ENCODE peak calls at places on chromosomes 6 and 20, in ten cellular contexts. N is psoas muscle; C is cardiac muscle cell; L is DND-41; G is fibroblast of lung; V is tibial nerve; F is CD8-positive, alpha-beta T cell; K is hepatocyte; U is A549; S is neural progenitor cell. T is an unnamed sample.

GRCh38 chr6:130557481-130558112 is 191.8 kb downstream of the TMEM200A start:
- DNase-seq in K (no peak), L (no peak), V (no peak), N (no peak), C (no peak), G (no peak), S (no peak), U (no peak), F (no peak), T (no peak)

GRCh38 chr6:33630014-33630413 is 8.9 kb downstream of the ITPR3 start:
- DNase-seq in N (no peak), L (no peak), G (no peak), V (no peak), C (no peak), S (no peak), K (no peak), U (no peak), F (no peak), T (peak)

GRCh38 chr20:42218566-42218965 is 600.4 kb upstream of the CHD6 start:
- DNase-seq in G (no peak), L (no peak), K (no peak), V (no peak), N (no peak), U (no peak), C (no peak), F (no peak), S (no peak), T (no peak)

GRCh38 chr6:89566930-89567634 is 71.5 kb downstream of the LYRM2 start:
- DNase-seq in L (no peak), N (no peak), F (no peak), S (peak), C (no peak), U (no peak), V (no peak), G (no peak), K (no peak), T (no peak)

GRCh38 chr6:129370268-129370916 is 339.6 kb downstream of the ARHGAP18 start:
- DNase-seq in V (no peak), N (no peak), U (peak), S (peak), K (peak), F (peak), L (peak), C (peak), G (peak), T (peak)

GRCh38 chr20:34709044-34709835 is 5.1 kb downstream of the TP53INP2 start:
- DNase-seq in F (peak), V (peak), L (peak), C (peak), U (peak), S (peak), G (peak), N (peak), K (peak), T (peak)

GRCh38 chr6:119077643-119078448 is 618 bp downstream of the FAM184A start:
- DNase-seq in G (peak), S (peak), N (peak), K (peak), L (no peak), V (no peak), F (peak), C (peak), U (no peak), T (peak)

GRCh38 chr6:40881501-40881900 is 157.5 kb downstream of the UNC5CL start:
- DNase-seq in S (no peak), F (no peak), N (no peak), L (no peak), C (no peak), U (no peak), G (no peak), V (no peak), K (no peak), T (no peak)

GRCh38 chr20:47133809-47134456 is 222.6 kb downstream of the ZMYND8 start:
- DNase-seq in S (no peak), N (peak), K (peak), F (no peak), V (no peak), C (no peak), L (no peak), U (peak), G (peak), T (no peak)

GRCh38 chr6:93124226-93124625 is 295.1 kb downstream of the EPHA7 start:
- DNase-seq in F (no peak), C (no peak), L (no peak), S (no peak), V (no peak), K (no peak), G (peak), U (no peak), N (no peak), T (no peak)

GRCh38 chr6:56549014-56549413 is 93.7 kb downstream of the DST start:
- DNase-seq in K (no peak), S (peak), U (no peak), G (peak), C (no peak), F (no peak), L (no peak), N (no peak), V (no peak), T (no peak)

GRCh38 chr6:52271852-52272460 is 12.6 kb downstream of the MCM3 start:
- DNase-seq in S (no peak), N (no peak), U (no peak), F (no peak), K (peak), G (no peak), C (no peak), L (no peak), V (no peak), T (no peak)

GRCh38 chr20:40632346-40632976 is 56.6 kb downstream of the MAFB start:
- DNase-seq in L (no peak), G (no peak), C (no peak), S (no peak), N (no peak), K (no peak), V (no peak), F (no peak), U (no peak), T (no peak)

GRCh38 chr20:1973921-1974440 is 19.9 kb downstream of the PDYN start:
- DNase-seq in N (no peak), C (no peak), L (no peak), F (no peak), K (no peak), G (no peak), U (no peak), V (no peak), S (no peak), T (no peak)

GRCh38 chr6:149046822-149047246 is 270.7 kb upstream of the TAB2 start:
- DNase-seq in U (no peak), S (no peak), N (no peak), C (no peak), G (no peak), L (no peak), K (no peak), F (no peak), V (no peak), T (no peak)

GRCh38 chr20:56373942-56374341 is 15.2 kb downstream of the FAM210B start:
- DNase-seq in G (peak), L (no peak), F (no peak), V (no peak), N (no peak), K (peak), S (no peak), U (no peak), C (no peak), T (no peak)

GRCh38 chr6:20564777-20565176 is 30.5 kb downstream of the CDKAL1 start:
- DNase-seq in C (no peak), L (peak), F (no peak), V (no peak), K (no peak), N (no peak), G (no peak), S (no peak), U (no peak), T (no peak)

DNA sequence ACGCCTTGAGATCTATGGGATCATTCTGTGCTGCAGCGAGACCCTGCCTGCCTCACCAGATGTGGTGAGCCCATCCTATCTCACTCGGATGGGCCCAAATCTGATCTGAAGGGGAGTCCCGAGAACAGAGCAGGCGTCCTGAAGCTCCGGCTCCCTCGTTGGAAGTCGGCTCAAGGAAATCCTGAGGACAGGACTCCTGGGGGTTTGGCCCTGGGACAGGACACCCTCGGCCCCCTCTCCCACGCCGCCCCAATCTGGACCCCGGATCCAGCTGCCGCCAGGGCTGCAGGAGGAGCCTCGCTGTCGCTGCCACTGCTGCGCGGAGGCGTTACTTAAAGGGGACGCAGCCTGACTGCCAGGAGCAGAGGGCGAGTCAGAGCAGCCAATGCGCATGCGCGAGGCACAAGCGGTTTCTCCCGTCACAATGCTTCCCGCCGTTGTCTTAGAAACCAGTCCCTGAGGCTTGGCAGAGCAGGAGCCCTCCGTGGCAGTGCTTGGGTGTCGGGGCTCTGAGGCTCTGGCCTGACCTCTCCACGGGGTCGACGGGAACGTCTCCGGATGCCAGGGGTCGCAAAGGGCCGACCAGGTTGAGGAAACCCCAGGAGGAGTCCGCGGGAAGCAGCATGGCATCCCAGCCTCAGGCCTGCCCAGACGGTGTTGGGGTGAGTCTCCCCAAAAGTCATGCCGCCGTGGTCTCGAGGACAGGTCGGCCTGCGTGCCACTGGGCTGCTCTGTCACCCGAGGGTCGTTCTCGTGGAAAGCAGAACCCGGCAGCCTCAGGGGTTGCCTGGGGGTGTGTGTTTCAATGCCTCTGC is 1567.8 kb upstream of the DEFB115 start:
- DNase-seq in N (peak), L (peak), F (no peak), K (no peak), V (no peak), U (no peak), S (no peak), C (no peak), G (no peak), T (no peak)
- H3K4me3 ChIP-seq in N (no peak), L (no peak), F (no peak), K (no peak), V (no peak), U (no peak), S (no peak), C (no peak), G (no peak), T (no peak)

GRCh38 chr6:1087112-1087843 is 224.6 kb upstream of the FOXQ1 start:
- DNase-seq in G (no peak), U (no peak), K (no peak), F (no peak), V (no peak), N (no peak), L (no peak), C (no peak), S (no peak), T (no peak)
- H3K27ac ChIP-seq in G (no peak), U (no peak), K (peak), F (no peak), V (no peak), N (no peak), L (no peak), C (peak), S (no peak), T (no peak)

GRCh38 chr6:290111-290932 is 2.0 kb upstream of the DUSP22 start:
- DNase-seq in U (no peak), K (no peak), G (no peak), F (no peak), N (no peak), V (no peak), C (no peak), L (no peak), S (no peak), T (no peak)
- H3K4me3 ChIP-seq in U (no peak), K (no peak), G (no peak), F (no peak), N (no peak), V (no peak), C (no peak), L (no peak), S (no peak), T (no peak)

DNA sequence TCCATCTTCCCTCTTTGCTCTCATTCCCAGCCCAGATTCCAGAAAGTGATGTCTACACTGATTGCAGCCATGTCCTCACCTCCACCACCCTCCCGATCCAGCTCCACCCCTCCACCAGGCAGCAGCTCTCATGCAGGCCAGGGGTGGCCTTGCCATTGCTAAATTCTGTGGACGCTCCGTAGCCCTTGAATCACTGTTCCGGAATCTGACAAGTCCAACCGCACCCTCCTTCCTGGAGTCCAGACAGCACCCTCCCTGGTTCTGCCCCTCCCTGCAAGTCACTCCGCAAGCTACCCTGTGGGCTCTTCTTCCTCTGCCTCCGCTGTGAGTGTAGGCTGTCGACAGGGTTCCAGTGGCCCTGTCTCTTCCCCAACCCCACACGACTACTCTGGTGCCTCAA is 26.2 kb downstream of the TNXB start:
- DNase-seq in V (peak), S (no peak), K (no peak), N (peak), F (no peak), L (no peak), G (peak), U (no peak), C (no peak), T (no peak)
- H3K27ac ChIP-seq in V (peak), S (no peak), K (no peak), N (no peak), F (no peak), L (no peak), G (peak), U (no peak), C (no peak), T (no peak)

GRCh38 chr6:70414813-70415212 is 1.5 kb downstream of the FAM135A start:
- DNase-seq in V (no peak), K (no peak), C (no peak), N (no peak), F (no peak), L (no peak), U (no peak), G (peak), S (no peak), T (no peak)
- H3K4me3 ChIP-seq in V (no peak), K (peak), C (peak), N (peak), F (no peak), L (peak), U (peak), G (peak), S (peak), T (no peak)

DNA sequence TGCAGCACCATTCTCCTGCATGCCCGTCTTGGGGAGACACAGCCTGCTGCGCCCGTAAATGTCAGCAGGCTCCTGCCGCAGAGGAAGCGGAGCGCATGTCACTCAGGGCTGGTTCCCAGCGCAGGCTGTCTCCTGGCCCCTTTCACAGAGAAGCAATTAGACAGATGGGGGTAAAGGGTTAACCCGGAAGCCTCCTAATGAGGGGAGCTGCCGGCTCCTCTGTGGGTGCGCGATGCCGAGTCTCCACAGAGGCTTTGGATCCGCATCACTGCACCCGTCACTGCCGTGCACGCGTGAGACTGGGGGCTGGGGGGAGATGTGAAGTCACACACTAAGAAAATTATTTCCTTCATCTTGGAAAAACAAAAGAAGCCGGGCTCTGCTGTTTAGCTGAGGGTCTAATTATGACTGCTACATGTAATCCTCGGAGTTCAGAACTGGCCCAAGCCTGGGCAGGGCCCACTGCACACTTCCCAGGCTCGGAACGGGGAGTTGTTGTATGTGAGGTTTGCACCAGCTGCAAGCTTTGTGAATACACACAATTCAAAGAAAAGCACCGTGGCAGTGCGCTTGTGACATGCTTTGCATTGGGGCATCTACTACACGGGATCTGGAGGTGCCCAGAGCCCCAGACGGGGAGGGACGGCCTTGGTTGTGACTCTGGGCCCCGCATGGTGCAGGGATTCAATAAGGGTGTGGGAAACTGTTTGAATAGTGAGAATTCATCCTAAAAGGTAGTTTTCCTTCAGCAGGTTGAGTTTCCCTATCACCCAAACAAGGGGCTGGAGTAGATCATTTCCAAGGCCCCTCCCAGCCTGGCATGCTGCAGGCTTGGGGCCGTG is 331.6 kb downstream of the TAF4 start:
- DNase-seq in C (no peak), K (no peak), U (no peak), F (no peak), G (no peak), V (no peak), L (no peak), S (peak), N (peak), T (no peak)
- H3K27ac ChIP-seq in C (no peak), K (no peak), U (no peak), F (no peak), G (no peak), V (no peak), L (no peak), S (no peak), N (no peak), T (no peak)

DNA sequence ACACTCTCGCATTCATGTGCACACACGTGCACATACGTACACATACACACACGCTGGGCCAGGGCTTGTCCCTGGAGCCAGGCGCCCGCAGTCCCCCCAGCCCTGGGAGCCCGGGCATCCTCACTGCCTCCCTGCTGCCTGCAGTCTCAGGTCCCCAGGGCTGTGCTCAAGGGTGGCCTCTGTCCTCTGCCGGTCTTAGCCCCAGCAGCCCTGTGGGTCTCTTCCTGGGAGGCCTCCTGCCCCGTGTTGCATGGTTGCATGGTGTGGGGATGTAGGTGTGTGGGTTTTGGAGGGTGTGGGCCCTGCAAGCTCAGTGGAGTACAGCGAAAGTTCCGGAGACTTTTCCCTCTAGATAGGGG is 101.5 kb downstream of the TMEM242 start:
- DNase-seq in C (no peak), U (no peak), V (no peak), N (no peak), K (no peak), S (no peak), F (no peak), L (no peak), G (no peak), T (no peak)
- H3K4me3 ChIP-seq in C (no peak), U (no peak), V (no peak), N (no peak), K (no peak), S (no peak), F (peak), L (no peak), G (no peak), T (no peak)

GRCh38 chr20:844473-845225 is 11.1 kb downstream of the FAM110A start:
- DNase-seq in C (peak), L (peak), G (peak), N (peak), V (peak), K (peak), S (peak), U (peak), F (peak), T (peak)

GRCh38 chr20:845226-845868 is 11.8 kb downstream of the FAM110A start:
- DNase-seq in K (no peak), G (no peak), L (no peak), S (peak), C (no peak), F (peak), U (no peak), N (no peak), V (no peak), T (no peak)

GRCh38 chr20:841568-842546 is 8.3 kb downstream of the FAM110A start:
- DNase-seq in C (peak), V (no peak), G (no peak), L (no peak), K (no peak), F (no peak), S (peak), N (no peak), U (no peak), T (no peak)

GRCh38 chr20:842547-842940 is 9.0 kb downstream of the FAM110A start:
- DNase-seq in V (no peak), G (no peak), K (no peak), F (no peak), L (no peak), N (no peak), C (no peak), U (no peak), S (no peak), T (no peak)

DNA sequence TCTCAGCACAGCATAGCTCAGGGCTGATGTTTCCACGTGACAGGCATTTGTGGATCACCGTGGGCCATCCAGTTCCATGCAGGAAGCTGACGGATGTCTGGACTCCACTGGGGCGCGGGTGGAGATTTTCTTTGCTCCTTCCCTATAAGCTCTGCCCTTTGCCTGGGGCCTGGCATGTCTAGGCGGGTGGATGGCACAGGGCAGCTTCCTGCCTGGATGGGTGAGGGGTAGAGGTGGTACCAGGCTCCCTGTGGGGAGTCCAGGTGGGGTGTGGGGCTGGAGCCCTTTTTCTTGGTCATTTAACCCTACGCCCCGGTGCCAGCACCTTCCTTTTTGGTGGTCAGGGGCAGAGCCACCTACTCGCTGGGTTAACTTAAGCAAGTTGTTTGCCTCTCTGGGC is 10.4 kb downstream of the FAM110A start:
- DNase-seq in U (no peak), K (no peak), V (no peak), G (no peak), L (no peak), C (no peak), N (no peak), S (no peak), F (no peak), T (no peak)
- H3K27ac ChIP-seq in U (no peak), K (no peak), V (no peak), G (no peak), L (no peak), C (no peak), N (no peak), S (no peak), F (peak), T (peak)

GRCh38 chr6:111087106-111087835 is at the start of gene SLC16A10:
- DNase-seq in V (no peak), L (peak), S (peak), N (peak), U (peak), K (peak), C (peak), G (no peak), F (peak), T (peak)
- H3K4me3 ChIP-seq in V (peak), L (peak), S (peak), N (peak), U (peak), K (peak), C (peak), G (peak), F (peak), T (peak)

T was measured in CD4-positive, alpha-beta memory T cell.